ENCODE peak calls at places on chromosome 20, in six cellular contexts. Z, W, B, V, R and M are unnamed samples.

GRCh38 chr20:38609828-38610227 is 8.2 kb downstream of the ARHGAP40 start:
- DNase-seq in B (peak), Z (no peak), W (no peak), R (no peak), V (no peak), M (no peak)

GRCh38 chr20:51910202-51911050 is 108.1 kb upstream of the SALL4 start:
- DNase-seq in R (no peak), Z (peak), W (peak), V (no peak), B (peak), M (no peak)

GRCh38 chr20:6636209-6637159 is 131.0 kb upstream of the BMP2 start:
- DNase-seq in V (no peak), W (peak), B (peak), R (peak), Z (peak), M (peak)

GRCh38 chr20:34045294-34045693 is 51.6 kb downstream of the RALY start:
- DNase-seq in V (peak), W (no peak), Z (peak), B (no peak), R (no peak), M (no peak)

GRCh38 chr20:31923388-31924271 is 28.2 kb downstream of the PDRG1 start:
- DNase-seq in Z (no peak), B (peak), V (peak), R (no peak), W (no peak), M (no peak)

GRCh38 chr20:24917797-24918578 is 31.1 kb upstream of the CST7 start:
- DNase-seq in R (peak), B (peak), V (no peak), Z (peak), W (peak), M (peak)

GRCh38 chr20:47929368-47930115 is 144.3 kb upstream of the SULF2 start:
- DNase-seq in V (no peak), W (no peak), R (no peak), B (peak), Z (peak), M (no peak)

GRCh38 chr20:12838261-12838866 is 170.4 kb upstream of the SPTLC3 start:
- DNase-seq in R (no peak), V (no peak), W (no peak), Z (no peak), B (peak), M (no peak)

GRCh38 chr20:25019381-25020155 is 27.0 kb upstream of the APMAP start:
- DNase-seq in R (peak), V (peak), W (no peak), B (no peak), Z (no peak), M (no peak)

GRCh38 chr20:1242530-1242929 is 16.7 kb downstream of the RAD21L1 start:
- DNase-seq in V (no peak), W (peak), R (no peak), B (no peak), Z (peak), M (no peak)

GRCh38 chr20:13322621-13323020 is 101.5 kb downstream of the ISM1 start:
- DNase-seq in R (no peak), V (no peak), B (peak), W (no peak), Z (no peak), M (no peak)

GRCh38 chr20:53915459-53916172 is 154.8 kb downstream of the BCAS1 start:
- DNase-seq in Z (peak), B (peak), V (peak), W (peak), R (peak), M (peak)

GRCh38 chr20:21682576-21682975 is 22.9 kb upstream of the PAX1 start:
- DNase-seq in Z (no peak), B (no peak), R (no peak), W (no peak), V (no peak), M (no peak)

GRCh38 chr20:11454966-11455799 is 462.5 kb upstream of the BTBD3 start:
- DNase-seq in V (no peak), W (peak), B (no peak), Z (peak), R (no peak), M (no peak)

GRCh38 chr20:48912065-48912464 is 9.4 kb upstream of the ARFGEF2 start:
- DNase-seq in W (no peak), V (no peak), R (no peak), B (no peak), Z (no peak), M (peak)

GRCh38 chr20:52493177-52493711 is 301.7 kb upstream of the ZFP64 start:
- DNase-seq in B (no peak), R (no peak), Z (peak), V (no peak), W (no peak), M (peak)

GRCh38 chr20:6504826-6505225 is 262.7 kb upstream of the BMP2 start:
- DNase-seq in Z (no peak), B (no peak), R (no peak), V (no peak), W (no peak), M (no peak)

GRCh38 chr20:48195121-48195870 is 410.0 kb upstream of the SULF2 start:
- DNase-seq in B (no peak), V (no peak), R (no peak), Z (no peak), W (no peak), M (no peak)

GRCh38 chr20:53890434-53891305 is 179.7 kb downstream of the BCAS1 start:
- DNase-seq in B (no peak), V (no peak), Z (no peak), R (no peak), W (no peak), M (no peak)

GRCh38 chr20:50120935-50121693 is 8.2 kb upstream of the UBE2V1 start:
- DNase-seq in R (peak), B (peak), W (no peak), Z (peak), V (peak), M (peak)

GRCh38 chr20:25083141-25083772 is 1.3 kb upstream of the VSX1 start:
- DNase-seq in B (peak), V (no peak), Z (no peak), W (no peak), R (no peak), M (no peak)

GRCh38 chr20:52192296-52193007 is 873 bp upstream of the ZFP64 start:
- DNase-seq in W (no peak), V (no peak), Z (no peak), B (peak), R (peak), M (peak)

GRCh38 chr20:14829897-14830296 is 492.5 kb upstream of the FLRT3 start:
- DNase-seq in V (no peak), Z (no peak), B (no peak), W (no peak), R (no peak), M (no peak)

GRCh38 chr20:50854512-50855249 is 59.8 kb downstream of the BCAS4 start:
- DNase-seq in Z (no peak), W (no peak), B (no peak), R (no peak), V (no peak), M (no peak)

GRCh38 chr20:13397300-13397724 is 176.2 kb downstream of the ISM1 start:
- DNase-seq in V (no peak), R (no peak), W (peak), B (no peak), Z (no peak), M (peak)

GRCh38 chr20:59006864-59007757 is at the start of gene CTSZ:
- DNase-seq in V (peak), Z (peak), R (peak), B (peak), W (no peak), M (peak)

GRCh38 chr20:48734104-48734749 is 93.6 kb downstream of the PREX1 start:
- DNase-seq in V (peak), R (no peak), Z (no peak), W (no peak), B (no peak), M (no peak)

GRCh38 chr20:45436732-45437485 is 21.0 kb downstream of the PIGT start:
- DNase-seq in W (peak), B (peak), V (peak), R (peak), Z (peak), M (peak)

GRCh38 chr20:9359561-9360308 is 154.7 kb upstream of the LAMP5 start:
- DNase-seq in B (peak), V (peak), W (peak), Z (peak), R (peak), M (peak)

GRCh38 chr20:19761853-19762252 is 3.8 kb downstream of the RIN2 start:
- DNase-seq in B (no peak), R (no peak), W (no peak), Z (peak), V (no peak), M (no peak)

GRCh38 chr20:46715292-46715756 is 5.9 kb downstream of the SLC2A10 start:
- DNase-seq in B (peak), Z (peak), V (peak), W (no peak), R (peak), M (no peak)

GRCh38 chr20:2296545-2297351 is 947 bp downstream of the TGM3 start:
- DNase-seq in V (no peak), W (no peak), R (no peak), B (no peak), Z (no peak), M (no peak)

GRCh38 chr20:8661229-8662023 is 407.5 kb upstream of the PLCB4 start:
- DNase-seq in R (no peak), W (no peak), V (no peak), B (peak), Z (no peak), M (no peak)

GRCh38 chr20:38842558-38842981 is 37.1 kb downstream of the PPP1R16B start:
- DNase-seq in W (no peak), V (no peak), R (no peak), Z (no peak), B (no peak), M (peak)

GRCh38 chr20:35619196-35620095 is 3.8 kb downstream of the SPAG4 start:
- DNase-seq in V (peak), W (peak), R (peak), Z (peak), B (peak), M (peak)
- TF ChIP-seq CTCF in V (no peak), W (peak), R (no peak), Z (peak), B (peak), M (peak)

GRCh38 chr20:62415354-62416111 is 8.4 kb upstream of the CABLES2 start:
- DNase-seq in B (no peak), V (no peak), W (no peak), Z (no peak), R (no peak), M (no peak)

GRCh38 chr20:62413025-62413580 is 6.0 kb upstream of the CABLES2 start:
- DNase-seq in Z (no peak), B (no peak), W (no peak), V (no peak), R (no peak), M (no peak)

GRCh38 chr20:62412194-62413024 is 5.3 kb upstream of the CABLES2 start:
- DNase-seq in B (no peak), Z (no peak), W (no peak), R (no peak), V (no peak), M (no peak)

GRCh38 chr20:62411479-62412193 is 4.6 kb upstream of the CABLES2 start:
- DNase-seq in B (no peak), Z (no peak), W (no peak), V (no peak), R (no peak), M (no peak)

GRCh38 chr20:62413896-62414481 is 6.9 kb upstream of the CABLES2 start:
- DNase-seq in B (peak), V (no peak), R (no peak), Z (no peak), W (no peak), M (no peak)
- TF ChIP-seq CTCF in B (peak), V (no peak), R (no peak), Z (peak), W (peak), M (peak)

DNA sequence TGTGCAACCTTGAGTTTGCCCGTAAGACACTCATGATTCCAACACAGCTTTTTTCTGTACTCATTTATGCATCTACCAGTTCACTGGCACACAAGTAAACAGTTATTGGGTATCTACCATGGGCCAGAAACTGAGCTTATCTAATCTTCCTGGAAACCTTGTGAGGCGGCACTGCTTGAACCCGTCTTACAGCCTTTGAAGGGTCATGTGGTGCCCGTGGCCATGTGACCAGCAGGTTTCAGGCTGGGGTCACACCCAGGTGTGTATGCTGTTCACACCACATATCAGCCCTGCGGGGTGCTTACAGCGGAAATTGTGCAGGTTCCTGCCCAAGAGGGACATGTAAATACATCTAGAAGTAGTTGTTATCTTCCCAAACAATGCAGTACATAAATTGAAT is 6.1 kb downstream of the THBD start:
- DNase-seq in V (no peak), R (no peak), Z (no peak), W (no peak), B (no peak), M (no peak)
- TF ChIP-seq CTCF in V (no peak), R (no peak), Z (no peak), W (no peak), B (no peak), M (no peak)

DNA sequence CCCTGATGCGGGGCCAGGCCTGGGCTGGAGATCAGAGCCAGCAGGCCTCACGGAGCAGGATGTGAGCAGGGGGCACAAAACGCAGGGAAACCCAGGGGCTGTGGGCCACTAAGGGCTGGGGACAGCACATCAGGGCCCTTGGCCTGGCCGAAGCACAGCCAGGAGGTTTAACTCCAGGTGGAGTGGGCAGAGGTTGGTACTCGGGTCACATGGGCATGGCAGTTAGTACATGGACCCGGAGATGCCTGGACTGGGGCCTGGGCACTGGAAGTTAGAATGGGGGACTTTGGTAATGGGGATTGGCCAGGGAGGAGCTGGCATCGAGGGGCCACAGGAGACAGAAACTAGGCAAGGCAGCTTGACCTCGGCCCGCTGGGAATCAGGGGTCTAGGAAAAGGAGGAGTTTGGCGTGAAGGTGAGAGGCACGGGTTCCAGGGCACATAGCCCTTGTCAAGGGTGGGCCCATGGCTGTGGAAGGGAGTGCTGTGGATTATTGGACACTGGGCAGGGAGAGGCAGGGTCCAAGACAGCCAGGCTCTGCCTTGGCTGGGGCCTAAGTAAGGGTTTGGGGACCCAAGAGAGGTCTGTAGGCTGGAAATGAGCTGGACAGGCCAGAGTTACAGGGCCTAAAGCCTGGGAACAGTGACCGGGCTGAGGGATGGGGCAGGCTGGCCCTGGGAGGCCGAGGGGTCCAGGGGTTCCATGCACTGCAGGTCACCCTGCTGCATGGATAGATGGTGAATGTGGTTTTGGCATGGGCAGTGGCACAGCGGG is 41.6 kb upstream of the CD93 start:
- DNase-seq in Z (no peak), V (peak), R (no peak), W (no peak), B (no peak), M (no peak)
- TF ChIP-seq CTCF in Z (no peak), V (no peak), R (no peak), W (no peak), B (no peak), M (no peak)

DNA sequence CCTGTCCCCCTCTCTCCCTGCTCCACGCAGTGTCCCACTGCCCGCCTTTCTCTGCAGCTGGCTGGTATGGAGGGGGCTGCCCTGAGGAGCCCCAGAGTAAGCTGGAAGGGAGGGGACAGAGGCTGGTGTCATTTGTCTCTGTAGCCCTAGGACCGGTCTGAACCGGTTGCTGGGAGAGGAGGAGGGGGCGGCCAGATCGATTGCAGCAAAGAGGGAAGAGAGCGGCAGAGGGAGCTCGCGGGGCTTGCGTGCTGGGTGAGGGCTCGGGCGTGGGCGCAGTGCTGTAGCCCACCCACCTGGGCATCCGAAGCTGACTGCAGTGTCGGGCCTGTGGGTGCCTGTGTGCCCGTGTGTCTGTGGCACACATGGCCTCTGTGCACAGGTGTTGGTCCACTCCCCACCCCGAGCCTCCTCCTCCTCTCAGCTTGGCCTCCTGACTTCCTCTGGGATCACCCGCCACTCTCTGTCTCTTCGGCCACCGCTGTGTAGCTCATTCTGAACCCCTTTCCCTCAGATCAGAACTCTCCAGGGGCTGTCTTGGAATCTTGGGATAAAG is 50.7 kb downstream of the SRC start:
- DNase-seq in R (no peak), W (no peak), V (no peak), Z (no peak), B (peak), M (no peak)
- TF ChIP-seq CTCF in R (no peak), W (no peak), V (no peak), Z (no peak), B (peak), M (no peak)

DNA sequence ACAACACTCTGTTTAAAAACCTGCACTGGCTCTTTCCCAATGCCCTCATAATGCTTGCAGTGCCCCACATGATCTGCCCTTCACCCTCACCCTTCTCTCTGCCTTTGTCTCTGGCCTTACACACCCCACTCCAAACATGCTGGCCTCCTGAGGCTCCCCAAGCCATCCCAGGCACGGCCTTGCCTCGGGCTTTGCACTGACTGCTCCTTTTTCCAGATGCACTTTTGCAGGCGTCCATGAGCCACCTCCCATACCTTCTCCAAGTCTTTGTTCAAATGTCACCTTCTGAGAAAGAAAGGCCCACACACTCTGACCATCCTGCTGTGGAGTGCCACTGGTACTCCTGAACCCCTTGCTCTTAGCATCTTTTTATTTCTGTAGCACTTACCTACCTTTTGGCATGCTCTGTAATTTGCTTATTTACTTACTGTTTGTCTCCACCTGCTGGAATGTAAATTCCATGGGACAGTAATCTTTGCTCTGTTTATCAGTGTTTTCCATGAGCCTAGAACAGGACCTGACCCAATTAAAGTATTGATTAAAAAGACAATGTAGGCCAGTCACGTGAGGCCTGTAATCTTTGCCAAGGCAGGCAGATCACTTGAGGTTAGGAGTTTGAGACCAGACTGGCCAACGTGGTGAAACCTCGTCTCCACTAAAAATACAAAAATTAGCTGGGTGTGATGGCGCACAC is 30.7 kb downstream of the GFRA4 start:
- DNase-seq in B (no peak), Z (no peak), V (no peak), R (no peak), W (no peak), M (no peak)
- TF ChIP-seq CTCF in B (peak), Z (peak), V (no peak), R (no peak), W (no peak), M (no peak)

DNA sequence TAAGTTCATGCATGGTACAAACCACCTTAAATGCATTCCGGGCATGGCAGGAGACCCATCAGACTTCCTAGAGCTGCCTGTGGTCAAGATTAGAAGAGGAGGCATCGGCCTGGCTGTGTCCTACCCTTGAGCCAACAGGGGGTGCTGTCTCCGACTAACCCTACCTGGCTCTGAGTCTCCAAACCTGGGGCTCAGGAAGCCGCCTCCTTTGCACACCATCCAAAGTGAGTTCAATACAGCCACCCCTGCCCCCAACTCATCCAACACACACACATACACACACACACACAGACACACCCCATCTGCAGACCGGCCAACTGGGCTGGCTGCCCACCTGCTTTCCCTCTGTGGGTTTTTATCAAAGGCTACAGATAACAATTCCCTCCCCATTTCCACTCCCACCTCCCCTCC is 77.0 kb downstream of the JPH2 start:
- DNase-seq in Z (peak), B (peak), R (no peak), W (no peak), V (no peak), M (no peak)
- TF ChIP-seq CTCF in Z (peak), B (peak), R (no peak), W (peak), V (no peak), M (peak)

GRCh38 chr20:57435105-57435497 is 43.9 kb downstream of the RBM38 start:
- DNase-seq in W (no peak), V (no peak), Z (no peak), B (no peak), R (no peak), M (no peak)

GRCh38 chr20:57435498-57436222 is 44.5 kb downstream of the RBM38 start:
- DNase-seq in V (peak), R (peak), Z (peak), B (peak), W (peak), M (peak)

GRCh38 chr20:57432874-57433491 is 41.8 kb downstream of the RBM38 start:
- DNase-seq in V (peak), B (no peak), Z (peak), W (no peak), R (no peak), M (peak)

GRCh38 chr20:57433658-57434389 is 42.6 kb downstream of the RBM38 start:
- DNase-seq in V (no peak), R (no peak), W (no peak), Z (no peak), B (no peak), M (no peak)

GRCh38 chr20:57434390-57434700 is 43.1 kb downstream of the RBM38 start:
- DNase-seq in Z (no peak), B (peak), R (no peak), W (no peak), V (no peak), M (no peak)
- TF ChIP-seq CTCF in Z (no peak), B (peak), R (no peak), W (peak), V (no peak), M (peak)